ENCODE peak calls at places on chromosome 19, in four cellular contexts. V is right lobe of liver, H is spleen, L is breast epithelium. T is an unnamed sample. For H3K9me3, the result is how much of the 10 kb centered on the place peaks cover.

GRCh38 chr19:51386882-51387520 is 773 bp downstream of the LIM2 start:
- DNase-seq in H (peak), V (no peak), L (no peak), T (no peak)

GRCh38 chr19:10418281-10419199 is 1.8 kb upstream of the PDE4A start:
- DNase-seq in H (no peak), L (no peak), V (no peak), T (no peak)

GRCh38 chr19:40920300-40921004 is 38.4 kb upstream of the CYP2A7 start:
- DNase-seq in H (no peak), V (no peak), L (no peak), T (no peak)

GRCh38 chr19:3443840-3444694 is 36.3 kb downstream of the SMIM24 start:
- DNase-seq in H (peak), L (no peak), V (no peak), T (no peak)

GRCh38 chr19:3459322-3459881 is 20.9 kb downstream of the SMIM24 start:
- DNase-seq in V (peak), H (no peak), L (peak), T (no peak)

GRCh38 chr19:57363734-57364181 is 407 bp downstream of the TRAPPC2B start:
- DNase-seq in L (no peak), H (no peak), V (no peak), T (no peak)

GRCh38 chr19:2503521-2504109 is 27.7 kb downstream of the GADD45B start:
- DNase-seq in H (no peak), L (no peak), V (no peak), T (no peak)

GRCh38 chr19:47132522-47132852 is 1.9 kb downstream of the SAE1 start:
- DNase-seq in V (no peak), H (no peak), L (no peak), T (no peak)

GRCh38 chr19:49019242-49019932 is 2.5 kb upstream of the LHB start:
- DNase-seq in V (peak), H (peak), L (peak), T (no peak)

GRCh38 chr19:1132625-1133383 is 29.0 kb downstream of the GPX4 start:
- DNase-seq in L (no peak), H (peak), V (no peak), T (no peak)

GRCh38 chr19:49157445-49158224 is at the start of gene TRPM4:
- DNase-seq in V (peak), L (peak), H (peak), T (no peak)

GRCh38 chr19:55641376-55642152 is 762 bp downstream of the ZNF580 start:
- DNase-seq in V (no peak), H (no peak), L (no peak), T (no peak)

GRCh38 chr19:40089462-40089861 is 1.3 kb downstream of the ZNF780A start:
- DNase-seq in H (no peak), V (no peak), L (no peak), T (no peak)

GRCh38 chr19:54160182-54160811 is 776 bp upstream of the LENG1 start:
- DNase-seq in V (no peak), H (peak), L (no peak), T (no peak)

GRCh38 chr19:2171349-2172145 is 7.8 kb downstream of the DOT1L start:
- DNase-seq in L (no peak), V (no peak), H (peak), T (no peak)

GRCh38 chr19:38704488-38705026 is 39.7 kb downstream of the CAPN12 start:
- DNase-seq in H (no peak), L (no peak), V (no peak), T (no peak)

GRCh38 chr19:6354098-6354674 is 7.1 kb upstream of the CLPP start:
- DNase-seq in H (no peak), V (no peak), L (no peak), T (no peak)
- TF ChIP-seq CTCF in H (no peak), V (peak), L (peak), T (peak)

GRCh38 chr19:41933693-41934426 is 5.6 kb upstream of the ERFL start:
- DNase-seq in V (no peak), L (no peak), H (no peak), T (no peak)

GRCh38 chr19:41936416-41936850 is 8.2 kb upstream of the ERFL start:
- DNase-seq in H (no peak), L (no peak), V (no peak), T (no peak)

GRCh38 chr19:41933131-41933458 is 4.8 kb upstream of the ERFL start:
- DNase-seq in V (no peak), H (no peak), L (no peak), T (no peak)

GRCh38 chr19:41935781-41936415 is 7.6 kb upstream of the ERFL start:
- DNase-seq in L (no peak), V (no peak), H (peak), T (no peak)

GRCh38 chr19:41934849-41935374 is 6.7 kb upstream of the ERFL start:
- DNase-seq in V (peak), L (peak), H (peak), T (no peak)
- H3K9me3 ChIP-seq in V (under half), L (under half), H (under half), T (under half)

DNA sequence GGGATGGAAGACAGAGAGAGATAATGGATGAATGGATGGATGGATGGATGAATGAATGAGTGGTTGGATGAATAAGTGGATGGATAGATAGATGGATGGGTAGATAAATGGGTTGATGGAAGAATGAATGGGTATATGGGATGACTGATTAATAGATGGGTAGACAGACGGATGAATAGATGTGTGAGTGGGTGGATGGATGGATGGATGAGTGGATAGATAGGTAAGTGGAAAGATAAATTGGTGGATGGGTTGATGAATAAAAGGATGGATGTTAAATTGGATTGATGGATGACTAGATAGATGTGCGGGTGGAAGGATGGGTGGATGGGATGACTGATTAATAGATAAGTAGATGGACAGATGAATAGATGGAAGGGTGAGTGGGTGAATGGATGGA is 1.4 kb downstream of the CASP14 start:
- DNase-seq in L (no peak), H (no peak), V (no peak), T (no peak)
- TF ChIP-seq POLR2A in L (no peak), H (no peak), V (no peak), T (no peak)

DNA sequence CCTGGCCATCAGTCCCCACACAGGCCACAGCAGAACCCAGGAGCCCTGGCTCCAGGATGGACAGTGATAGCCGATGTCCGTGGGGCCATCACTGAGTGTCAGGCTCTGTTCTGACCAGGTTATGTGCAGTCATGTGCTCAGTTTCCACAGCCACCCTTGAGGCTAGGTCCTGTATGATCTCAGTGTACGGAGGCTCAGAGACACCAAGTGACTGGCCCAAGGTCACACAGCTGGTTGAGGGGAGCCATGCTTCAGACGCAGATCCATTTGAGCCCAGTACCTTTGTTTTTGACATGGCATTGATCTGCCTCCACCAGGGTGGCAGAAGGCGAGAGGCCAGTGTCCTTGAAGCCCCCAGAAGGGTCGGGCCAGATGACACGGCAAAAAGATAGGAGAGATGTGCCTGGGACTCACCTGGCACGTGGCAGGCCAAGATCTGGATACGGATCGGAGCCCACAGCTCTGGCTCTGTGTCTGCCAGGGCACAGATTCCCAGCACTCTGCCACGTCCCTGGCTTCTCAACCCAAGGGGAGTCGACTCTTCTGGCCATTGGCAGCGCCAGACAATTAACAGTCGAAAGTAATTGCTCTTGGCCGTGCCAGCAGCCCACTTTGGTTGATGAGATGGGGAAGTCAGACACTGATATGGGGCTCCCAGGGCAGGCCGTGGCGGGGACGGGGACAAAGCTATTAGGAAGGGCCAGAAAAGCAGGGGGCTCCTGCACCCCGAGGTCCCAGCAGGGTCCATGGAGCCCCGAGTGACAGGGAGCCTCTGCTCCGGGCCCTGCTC is 15.6 kb downstream of the EVI5L start:
- DNase-seq in L (no peak), V (no peak), H (no peak), T (no peak)
- TF ChIP-seq CTCF in L (no peak), V (no peak), H (no peak), T (no peak)

GRCh38 chr19:23523863-23524262 is 128.6 kb upstream of the ZNF91 start:
- DNase-seq in L (no peak), H (no peak), V (no peak), T (no peak)

GRCh38 chr19:23520441-23520840 is 125.2 kb upstream of the ZNF91 start:
- DNase-seq in H (no peak), L (no peak), V (no peak), T (no peak)

GRCh38 chr19:23522431-23522830 is 127.2 kb upstream of the ZNF91 start:
- DNase-seq in H (no peak), L (no peak), V (no peak), T (no peak)

GRCh38 chr19:23525265-23525862 is 130.1 kb upstream of the ZNF91 start:
- DNase-seq in H (no peak), V (no peak), L (no peak), T (no peak)

GRCh38 chr19:23521471-23521870 is 126.2 kb upstream of the ZNF91 start:
- DNase-seq in L (no peak), V (no peak), H (no peak), T (no peak)
- H3K9me3 ChIP-seq in L (under half), V (under half), H (under half), T (under half)

GRCh38 chr19:12794196-12794921 is 3.1 kb downstream of the JUNB start:
- DNase-seq in H (no peak), V (no peak), L (no peak), T (no peak)
- TF ChIP-seq POLR2A in H (no peak), V (no peak), L (no peak), T (no peak)

DNA sequence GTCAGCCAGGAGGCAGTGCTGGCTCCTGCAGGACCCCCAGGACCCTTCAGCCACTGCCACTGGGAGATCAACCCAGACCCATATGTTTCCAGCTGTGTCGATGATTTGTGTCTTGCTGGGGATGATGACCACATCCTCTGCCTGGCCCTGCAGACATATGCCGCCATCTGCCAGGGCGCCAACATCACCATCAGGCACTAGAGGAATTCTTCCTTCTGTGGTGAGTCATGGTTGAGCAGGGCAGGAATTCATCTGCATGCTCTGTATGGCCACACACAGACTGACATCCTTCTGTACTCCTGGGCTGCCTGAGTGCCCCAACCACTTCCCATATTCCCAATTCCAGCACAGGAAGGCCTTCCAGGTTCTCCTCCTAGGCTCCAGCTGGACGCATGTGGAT is 27.1 kb upstream of the FXYD3 start:
- DNase-seq in L (no peak), H (no peak), V (no peak), T (no peak)
- TF ChIP-seq CTCF in L (no peak), H (no peak), V (no peak), T (no peak)

GRCh38 chr19:21812448-21812847 is 23.5 kb downstream of the ZNF43 start:
- DNase-seq in L (no peak), H (no peak), V (no peak), T (no peak)
- H3K9me3 ChIP-seq in L (half or more), H (half or more), V (under half), T (half or more)

T was measured in esophagus squamous epithelium.